ENCODE peak calls at places on chromosomes 5 and 9, in four cellular contexts. C, Y, F and T are unnamed samples.
A peak's percentile ranks its signal among the peaks of the same experiment; 100 is the strongest.

GRCh38 chr5:83844320-83845068 is 123.8 kb upstream of the HAPLN1 start:
- DNase-seq in C (peak; percentile 3), Y (peak; percentile 62), F (no peak), T (no peak)

GRCh38 chr9:85514256-85514655 is 227.5 kb downstream of the AGTPBP1 start:
- DNase-seq in C (no peak), Y (peak; percentile 75), F (no peak), T (no peak)

GRCh38 chr9:94011134-94011533 is 56.0 kb upstream of the BARX1 start:
- DNase-seq in C (no peak), Y (peak; percentile 27), F (no peak), T (no peak)

GRCh38 chr5:144191998-144192397 is 21.3 kb downstream of the KCTD16 start:
- DNase-seq in C (peak; percentile 71), Y (peak; percentile 75), F (no peak), T (no peak)

GRCh38 chr5:55108651-55109050 is 6.2 kb downstream of the GZMA start:
- DNase-seq in C (no peak), Y (no peak), F (no peak), T (no peak)

GRCh38 chr5:123125953-123126352 is 36.9 kb downstream of the PRDM6 start:
- DNase-seq in C (peak; percentile 19), Y (no peak), F (no peak), T (no peak)

GRCh38 chr9:70177121-70177520 is 81.7 kb upstream of the SMC5 start:
- DNase-seq in C (no peak), Y (peak; percentile 13), F (no peak), T (no peak)

GRCh38 chr9:126499911-126500599 is 113.7 kb upstream of the LMX1B start:
- DNase-seq in C (no peak), Y (no peak), F (no peak), T (no peak)

GRCh38 chr9:88757406-88758010 is 222.5 kb downstream of the NXNL2 start:
- DNase-seq in C (no peak), Y (no peak), F (no peak), T (no peak)

GRCh38 chr9:124010665-124011321 is 775 bp upstream of the LHX2 start:
- DNase-seq in C (no peak), Y (no peak), F (no peak), T (no peak)

GRCh38 chr5:172769598-172770373 is 1.2 kb downstream of the DUSP1 start:
- DNase-seq in C (peak; percentile 35), Y (peak; percentile 12), F (no peak), T (no peak)

GRCh38 chr9:14315754-14316573 is 2.0 kb upstream of the NFIB start:
- DNase-seq in C (no peak), Y (no peak), F (no peak), T (no peak)

GRCh38 chr9:132498811-132499210 is 83.6 kb upstream of the BARHL1 start:
- DNase-seq in C (no peak), Y (no peak), F (no peak), T (no peak)

GRCh38 chr5:37738057-37738691 is 101.7 kb downstream of the GDNF start:
- DNase-seq in C (peak; percentile 91), Y (peak; percentile 92), F (no peak), T (no peak)

GRCh38 chr9:27535701-27536118 is 6.1 kb upstream of the MOB3B start:
- DNase-seq in C (no peak), Y (peak; percentile 38), F (no peak), T (no peak)

GRCh38 chr5:14491015-14491414 is 90.6 kb upstream of the OTULINL start:
- DNase-seq in C (no peak), Y (no peak), F (no peak), T (no peak)

GRCh38 chr9:123482295-123482970 is 126.4 kb downstream of the CRB2 start:
- DNase-seq in C (no peak), Y (no peak), F (no peak), T (no peak)

GRCh38 chr5:67160985-67161384 is 35.6 kb downstream of the CD180 start:
- DNase-seq in C (no peak), Y (peak; percentile 85), F (no peak), T (no peak)

GRCh38 chr9:116191757-116192415 is 38.3 kb downstream of the PAPPA start:
- DNase-seq in C (peak; percentile 40), Y (no peak), F (no peak), T (no peak)

GRCh38 chr9:87725356-87725899 is 491 bp upstream of the CTSL start:
- DNase-seq in C (no peak), Y (no peak), F (no peak), T (no peak)

GRCh38 chr5:154653764-154654483 is 101.3 kb upstream of the LARP1 start:
- DNase-seq in C (no peak), Y (no peak), F (no peak), T (no peak)

GRCh38 chr9:121572581-121572980 is 72.9 kb upstream of the GGTA1 start:
- DNase-seq in C (no peak), Y (no peak), F (no peak), T (no peak)

GRCh38 chr9:91978739-91979414 is 28.8 kb upstream of the ROR2 start:
- DNase-seq in C (peak; percentile 51), Y (peak; percentile 62), F (no peak), T (no peak)

GRCh38 chr9:106077731-106078130 is 383.4 kb downstream of the TMEM38B start:
- DNase-seq in C (no peak), Y (no peak), F (no peak), T (no peak)

GRCh38 chr5:14348142-14348541 is 205.0 kb downstream of the TRIO start:
- DNase-seq in C (no peak), Y (no peak), F (no peak), T (no peak)

GRCh38 chr5:95861221-95861857 is 38.8 kb upstream of the GLRX start:
- DNase-seq in C (peak; percentile 72), Y (peak; percentile 88), F (no peak), T (no peak)

GRCh38 chr9:21831841-21832509 is 29.5 kb downstream of the MTAP start:
- DNase-seq in C (peak; percentile 91), Y (peak; percentile 96), F (no peak), T (no peak)